ENCODE peak calls at places on chromosomes 2 and 18, in nine cellular contexts. F, P, O, M, W, D, Z, A and V are unnamed samples.

GRCh38 chr18:27136208-27136535 is 48.9 kb downstream of the CHST9 start:
- DNase-seq in F (no peak), P (peak; percentile 81), O (no peak), M (peak; percentile 32), W (no peak), D (peak; percentile 50), Z (no peak), A (no peak), V (no peak)

GRCh38 chr18:22683196-22683676 is 249.9 kb upstream of the RBBP8 start:
- DNase-seq in F (peak; percentile 98), P (peak; percentile 13), O (no peak), M (peak; percentile 95), W (peak; percentile 94), D (peak; percentile 96), Z (peak; percentile 29), A (peak; percentile 99), V (peak; percentile 38)

GRCh38 chr2:227095346-227095745 is 68.7 kb downstream of the COL4A4 start:
- DNase-seq in F (no peak), P (no peak), O (no peak), M (no peak), W (no peak), D (no peak), Z (no peak), A (no peak), V (no peak)

GRCh38 chr2:39516347-39517101 is 79.4 kb upstream of the MAP4K3 start:
- DNase-seq in F (no peak), P (no peak), O (no peak), M (peak; percentile 30), W (peak; percentile 65), D (no peak), Z (peak; percentile 30), A (no peak), V (no peak)

GRCh38 chr2:20476481-20476880 is 29.6 kb downstream of the RHOB start:
- DNase-seq in F (no peak), P (no peak), O (no peak), M (no peak), W (no peak), D (no peak), Z (no peak), A (no peak), V (no peak)

GRCh38 chr18:36692331-36692730 is 136.5 kb downstream of the TPGS2 start:
- DNase-seq in F (no peak), P (no peak), O (no peak), M (no peak), W (no peak), D (no peak), Z (no peak), A (no peak), V (no peak)

GRCh38 chr2:223590964-223591363 is 11.2 kb downstream of the SCG2 start:
- DNase-seq in F (no peak), P (peak; percentile 11), O (no peak), M (no peak), W (no peak), D (peak; percentile 11), Z (no peak), A (no peak), V (no peak)

GRCh38 chr18:46452820-46453219 is 204.2 kb downstream of the LOXHD1 start:
- DNase-seq in F (no peak), P (peak; percentile 68), O (peak; percentile 28), M (no peak), W (no peak), D (peak; percentile 25), Z (no peak), A (no peak), V (peak; percentile 43)

GRCh38 chr2:36572752-36573125 is 25.2 kb downstream of the FEZ2 start:
- DNase-seq in F (no peak), P (no peak), O (no peak), M (no peak), W (no peak), D (no peak), Z (no peak), A (no peak), V (no peak)

GRCh38 chr2:86186431-86186830 is 8.8 kb downstream of the IMMT start:
- DNase-seq in F (no peak), P (no peak), O (no peak), M (no peak), W (no peak), D (no peak), Z (no peak), A (no peak), V (no peak)

GRCh38 chr2:86189782-86190416 is 5.4 kb downstream of the IMMT start:
- DNase-seq in F (no peak), P (no peak), O (no peak), M (no peak), W (no peak), D (no peak), Z (no peak), A (no peak), V (no peak)

DNA sequence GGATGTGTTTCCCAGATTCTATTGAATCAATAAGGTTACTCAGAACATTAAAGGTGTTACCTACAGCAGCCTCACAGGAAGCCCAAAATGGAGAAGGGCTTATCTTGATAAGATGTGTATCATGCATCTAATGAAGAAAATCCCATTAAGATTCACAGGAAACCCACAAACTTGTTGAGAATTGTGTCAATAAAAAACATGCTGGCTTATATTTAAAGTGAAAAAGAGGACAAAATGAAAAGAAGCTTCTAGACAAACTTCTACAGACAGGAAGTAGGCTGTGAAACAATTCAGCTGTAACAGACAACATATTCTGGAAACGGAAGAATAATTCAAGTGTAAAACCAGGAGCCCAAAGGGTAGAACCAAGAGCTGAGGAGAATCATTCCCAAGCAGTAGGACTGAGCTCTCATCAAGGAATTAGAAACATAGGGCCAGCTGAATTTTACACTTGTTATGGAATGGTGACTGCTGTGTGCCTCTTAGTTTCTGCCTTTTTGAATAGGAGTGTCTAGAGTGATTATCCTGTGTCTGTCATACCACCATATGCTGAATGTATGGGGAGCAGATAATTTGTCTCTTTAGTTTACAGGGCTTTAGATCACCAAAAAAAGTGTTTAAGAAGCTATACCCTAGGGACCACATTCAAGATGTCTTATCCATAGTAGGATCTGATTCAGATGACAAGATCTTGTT is 9.6 kb downstream of the IMMT start:
- DNase-seq in F (no peak), P (no peak), O (no peak), M (no peak), W (no peak), D (no peak), Z (no peak), A (peak; percentile 5), V (no peak)
- H3K27ac ChIP-seq in F (peak overlapping the region; percentile 44), P (no peak overlapping the region), O (no peak overlapping the region), M (peak overlapping the region; percentile 28), W (peak overlapping the region; percentile 32), D (no peak overlapping the region), Z (peak overlapping the region; percentile 43), A (peak overlapping the region; percentile 52), V (no peak overlapping the region)

DNA sequence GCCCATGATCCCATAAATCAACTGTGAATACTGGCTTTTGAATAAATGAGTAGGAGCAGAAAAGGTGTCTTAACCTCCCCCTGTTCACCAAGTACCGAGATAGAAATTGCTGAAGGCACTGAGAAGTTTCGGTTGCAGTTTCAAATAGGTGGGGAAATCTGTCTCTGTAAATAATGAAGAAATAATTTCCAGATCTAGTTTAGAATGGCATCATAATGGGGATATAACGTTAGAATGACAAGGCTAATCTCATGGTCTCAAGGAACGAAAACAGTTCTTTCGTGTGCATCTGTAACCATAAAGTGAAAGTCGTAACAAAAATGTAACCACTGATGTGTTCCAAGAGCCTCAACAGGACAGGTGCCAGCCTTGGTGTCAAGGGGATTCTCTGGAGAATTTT is 49.9 kb upstream of the TMEM18 start:
- DNase-seq in F (no peak), P (no peak), O (no peak), M (no peak), W (no peak), D (no peak), Z (no peak), A (no peak), V (no peak)
- H3K27me3 ChIP-seq in F (no peaks in the 10 kb centered on the region), P (no peaks in the 10 kb centered on the region), O (peaks cover 12% of the 10 kb centered on the region), M (no peaks in the 10 kb centered on the region), W (no peaks in the 10 kb centered on the region), D (peaks cover 38% of the 10 kb centered on the region), Z (no peaks in the 10 kb centered on the region), A (peaks cover 3% of the 10 kb centered on the region), V (no peaks in the 10 kb centered on the region)

DNA sequence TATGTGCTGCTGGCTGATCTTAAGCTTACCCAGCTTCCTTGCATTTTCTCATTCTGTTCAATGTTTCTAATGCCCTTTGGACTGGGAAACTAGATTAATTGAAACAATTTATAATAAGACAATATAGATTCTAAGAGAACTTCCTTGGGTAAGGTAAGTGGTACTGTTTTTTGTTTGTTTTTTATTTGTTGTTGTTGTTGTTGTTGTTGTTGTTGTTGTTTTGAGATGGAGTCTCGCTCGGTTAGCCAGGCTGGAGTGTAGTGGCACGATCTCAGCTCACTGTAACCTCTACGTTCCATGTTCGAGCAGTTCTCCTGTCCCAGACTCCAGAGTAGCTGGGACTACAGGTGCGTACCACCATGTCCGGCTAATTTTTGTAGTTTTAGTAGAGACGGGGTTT is 49.1 kb downstream of the CAB39 start:
- DNase-seq in F (no peak), P (no peak), O (no peak), M (no peak), W (no peak), D (no peak), Z (no peak), A (no peak), V (no peak)
- H3K4me1 ChIP-seq in F (peaks cover 12% of the 10 kb centered on the region), P (peaks cover 18% of the 10 kb centered on the region), O (no peaks in the 10 kb centered on the region), M (peaks cover 29% of the 10 kb centered on the region), W (no peaks in the 10 kb centered on the region), D (peaks cover 25% of the 10 kb centered on the region), Z (peaks cover 38% of the 10 kb centered on the region), A (peaks cover 3% of the 10 kb centered on the region), V (peaks cover 47% of the 10 kb centered on the region)

DNA sequence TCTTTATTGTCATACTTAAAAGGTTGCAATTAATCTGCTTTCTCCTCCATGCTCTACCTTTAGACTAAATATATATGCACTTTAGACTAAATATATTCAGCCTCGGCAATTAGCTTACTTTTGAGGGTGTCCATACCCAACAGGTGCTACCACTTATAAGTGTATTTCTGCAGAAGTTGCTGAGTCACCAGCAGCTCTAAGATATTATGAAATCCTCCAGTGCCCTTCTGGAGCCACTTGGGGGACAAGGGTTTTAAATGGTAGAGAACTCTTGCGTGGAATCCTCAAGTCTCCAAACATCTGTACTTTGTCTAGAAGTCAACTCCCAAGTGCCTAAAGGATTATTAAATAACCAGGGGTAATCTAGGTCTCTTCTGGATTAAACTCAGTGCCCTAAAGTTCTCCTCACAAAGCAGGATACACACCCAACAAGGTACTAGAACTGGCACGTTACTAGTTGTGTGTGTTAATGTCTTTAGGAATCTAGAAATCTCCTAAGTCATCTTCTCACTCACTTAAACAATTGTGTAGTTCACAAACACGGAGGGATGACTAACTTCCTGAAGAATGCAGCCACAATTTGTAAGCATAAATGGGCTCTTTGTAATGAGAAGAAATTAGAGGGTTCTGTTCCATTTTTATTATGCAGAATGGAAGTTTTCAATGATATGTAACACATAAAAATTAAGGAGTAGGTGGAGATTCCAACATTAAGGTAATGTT is 159.7 kb downstream of the CD226 start:
- DNase-seq in F (no peak), P (peak; percentile 86), O (peak; percentile 37), M (no peak), W (no peak), D (peak; percentile 75), Z (no peak), A (no peak), V (no peak)
- H3K27ac ChIP-seq in F (no peak overlapping the region), P (peak overlapping the region; percentile 75), O (no peak overlapping the region), M (no peak overlapping the region), W (no peak overlapping the region), D (peak overlapping the region; percentile 66), Z (no peak overlapping the region), A (no peak overlapping the region), V (peak overlapping the region; percentile 32)